ENCODE peak calls at places on chromosome 4, in five cellular contexts. K is Caco-2, J is cardiac fibroblast, R is sigmoid colon, Z is keratinocyte. F is an unnamed sample.
A peak's percentile ranks its signal among the peaks of the same experiment; 100 is the strongest.

GRCh38 chr4:107490116-107490515 is 229.9 kb downstream of the PAPSS1 start:
- DNase-seq in J (no peak), K (no peak), Z (no peak), R (no peak), F (no peak)

GRCh38 chr4:142091085-142091513 is 454.7 kb downstream of the IL15 start:
- DNase-seq in Z (no peak), J (peak; percentile 100), R (no peak), K (no peak), F (peak; percentile 94)

GRCh38 chr4:47531241-47531953 is 46.3 kb downstream of the ATP10D start:
- DNase-seq in J (peak; percentile 93), R (no peak), K (peak; percentile 48), Z (peak; percentile 79), F (peak; percentile 75)

GRCh38 chr4:67700874-67701850 is at the start of gene UBA6:
- DNase-seq in R (peak; percentile 98), Z (peak; percentile 71), J (peak; percentile 98), K (peak; percentile 98), F (peak; percentile 96)

GRCh38 chr4:56633486-56633885 is 47.6 kb downstream of the HOPX start:
- DNase-seq in R (no peak), Z (no peak), J (no peak), K (no peak), F (no peak)

GRCh38 chr4:74266081-74266480 is 42.2 kb upstream of the EPGN start:
- DNase-seq in Z (no peak), K (no peak), J (peak; percentile 12), R (no peak), F (no peak)

GRCh38 chr4:24885342-24885741 is 27.5 kb downstream of the CCDC149 start:
- DNase-seq in Z (no peak), K (no peak), J (no peak), R (no peak), F (no peak)

GRCh38 chr4:55758570-55758969 is 61.0 kb upstream of the EXOC1L start:
- DNase-seq in Z (no peak), R (no peak), J (no peak), K (no peak), F (no peak)

GRCh38 chr4:164446516-164446915 is 307.4 kb upstream of the SMIM31 start:
- DNase-seq in R (no peak), Z (no peak), K (no peak), J (no peak), F (no peak)

GRCh38 chr4:38109896-38110295 is 149.7 kb downstream of the PTTG2 start:
- DNase-seq in Z (no peak), J (no peak), R (no peak), K (no peak), F (peak; percentile 70)

GRCh38 chr4:152398060-152398459 is 137.8 kb downstream of the FBXW7 start:
- DNase-seq in K (no peak), J (peak; percentile 41), R (no peak), Z (no peak), F (peak; percentile 19)

GRCh38 chr4:38013461-38014366 is 53.5 kb downstream of the PTTG2 start:
- DNase-seq in Z (no peak), R (peak; percentile 83), J (peak; percentile 31), K (no peak), F (no peak)

GRCh38 chr4:4182835-4183568 is 43.7 kb downstream of the OTOP1 start:
- DNase-seq in R (no peak), K (no peak), Z (no peak), J (peak; percentile 31), F (peak; percentile 13)

GRCh38 chr4:174284181-174284886 is 623 bp downstream of the CEP44 start:
- DNase-seq in Z (no peak), J (peak; percentile 72), R (no peak), K (no peak), F (peak; percentile 80)

GRCh38 chr4:1842993-1843448 is 12.9 kb downstream of the LETM1 start:
- DNase-seq in K (no peak), Z (no peak), J (peak; percentile 91), R (no peak), F (peak; percentile 85)

GRCh38 chr4:83581411-83582288 is 45.7 kb downstream of the GPAT3 start:
- DNase-seq in K (no peak), R (no peak), Z (no peak), J (no peak), F (no peak)

GRCh38 chr4:80235451-80235850 is 31.0 kb upstream of the FGF5 start:
- DNase-seq in Z (no peak), J (peak; percentile 73), K (no peak), R (no peak), F (no peak)

GRCh38 chr4:41155194-41155830 is 59.0 kb downstream of the APBB2 start:
- DNase-seq in Z (no peak), J (peak; percentile 89), K (no peak), R (no peak), F (peak; percentile 85)

GRCh38 chr4:169283114-169283509 is 12.4 kb upstream of the SH3RF1 start:
- DNase-seq in R (no peak), K (no peak), J (peak; percentile 86), Z (no peak), F (peak; percentile 69)

GRCh38 chr4:99447079-99447478 is 11.9 kb upstream of the ADH7 start:
- DNase-seq in J (peak; percentile 80), Z (no peak), K (no peak), R (no peak), F (peak; percentile 61)

GRCh38 chr4:22385615-22386014 is 130.3 kb downstream of the ADGRA3 start:
- DNase-seq in Z (peak; percentile 45), R (no peak), K (no peak), J (peak; percentile 71), F (no peak)

GRCh38 chr4:77734928-77735327 is 84.2 kb downstream of the CNOT6L start:
- DNase-seq in J (peak; percentile 64), Z (no peak), K (peak; percentile 34), R (no peak), F (peak; percentile 93)

GRCh38 chr4:140947507-140947906 is 185.8 kb downstream of the RNF150 start:
- DNase-seq in J (peak; percentile 31), K (no peak), Z (no peak), R (peak; percentile 94), F (no peak)

GRCh38 chr4:8388471-8388870 is 52.1 kb downstream of the ACOX3 start:
- DNase-seq in Z (no peak), K (no peak), J (no peak), R (no peak), F (no peak)

GRCh38 chr4:8392591-8393190 is 47.8 kb downstream of the ACOX3 start:
- DNase-seq in K (no peak), R (no peak), Z (no peak), J (peak; percentile 9), F (peak; percentile 29)

GRCh38 chr4:8391972-8392371 is 48.6 kb downstream of the ACOX3 start:
- DNase-seq in K (no peak), Z (no peak), J (peak; percentile 89), R (peak; percentile 91), F (peak; percentile 96)

GRCh38 chr4:8391071-8391470 is 49.5 kb downstream of the ACOX3 start:
- DNase-seq in K (no peak), J (no peak), Z (no peak), R (no peak), F (no peak)

GRCh38 chr4:8390604-8391003 is 49.9 kb downstream of the ACOX3 start:
- DNase-seq in R (no peak), Z (no peak), K (no peak), J (no peak), F (no peak)
- H3K4me3 ChIP-seq in R (no peak overlapping the region), Z (no peak overlapping the region), K (no peak overlapping the region), J (no peak overlapping the region), F (no peak overlapping the region)

DNA sequence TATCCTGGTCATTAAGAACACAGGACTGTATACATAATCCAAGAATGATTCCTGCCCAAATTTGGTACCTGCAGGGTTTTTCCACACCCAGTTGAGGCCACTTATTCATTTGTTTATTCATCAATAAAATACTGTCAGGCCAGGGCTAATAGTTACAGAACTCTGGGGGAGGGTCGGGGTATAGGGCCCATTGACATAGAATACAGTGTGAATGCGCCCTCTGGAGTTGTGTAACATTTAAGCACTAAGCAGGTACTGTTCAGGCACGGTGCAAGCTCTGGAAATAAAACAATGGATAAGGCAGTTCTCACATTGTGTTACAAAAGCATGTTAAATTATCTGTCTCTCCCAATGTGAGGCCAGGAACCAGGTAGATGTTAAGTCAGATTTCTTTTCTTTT is 30.8 kb upstream of the LRBA start:
- DNase-seq in J (no peak), R (no peak), Z (no peak), K (peak; percentile 38), F (no peak)
- TF ChIP-seq CTCF in J (no peak), R (no peak), Z (no peak), K (no peak), F (no peak)

GRCh38 chr4:122728781-122729330 is 3.6 kb upstream of the BBS12 start:
- DNase-seq in J (peak; percentile 67), Z (no peak), R (no peak), K (no peak), F (no peak)

GRCh38 chr4:122731676-122732075 is 828 bp upstream of the BBS12 start:
- DNase-seq in J (no peak), K (no peak), Z (no peak), R (no peak), F (no peak)

GRCh38 chr4:122733805-122734155 is 1.3 kb downstream of the BBS12 start:
- DNase-seq in J (no peak), R (no peak), Z (no peak), K (no peak), F (no peak)

GRCh38 chr4:122732329-122733026 is at the start of gene BBS12:
- DNase-seq in R (peak; percentile 99), K (peak; percentile 98), J (peak; percentile 100), Z (peak; percentile 81), F (peak; percentile 100)
- H3K4me3 ChIP-seq in R (peak within 1 kb of the TSS; percentile 70), K (peak within 1 kb of the TSS; percentile 54), J (peak within 1 kb of the TSS; percentile 65), Z (peak within 1 kb of the TSS; percentile 99), F (peak within 1 kb of the TSS; percentile 86)

GRCh38 chr4:7710576-7711329 is 228.9 kb downstream of the AFAP1 start:
- DNase-seq in J (no peak), R (no peak), K (no peak), Z (no peak), F (no peak)
- TF ChIP-seq CTCF in J (no peak), R (no peak), K (no peak), Z (no peak), F (no peak)

DNA sequence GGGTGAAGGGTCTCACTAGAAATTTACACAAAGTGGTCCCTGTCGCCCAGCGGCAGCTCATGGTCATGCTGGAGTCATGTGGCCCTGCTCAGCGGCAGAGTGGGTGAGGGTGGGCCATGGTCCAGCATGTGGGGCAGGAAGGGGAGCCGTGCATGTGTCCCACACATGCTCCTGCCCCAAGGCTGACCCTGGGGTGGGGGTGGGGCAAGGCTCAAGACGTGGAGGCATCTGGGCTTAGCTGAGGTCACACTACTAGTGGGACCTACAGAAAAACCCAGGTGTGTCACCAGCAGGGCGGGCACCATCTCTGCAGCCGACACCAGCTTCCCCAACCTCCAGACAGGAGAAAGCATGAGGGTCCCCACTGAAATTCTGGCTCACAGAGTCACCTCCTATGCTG is 42.4 kb downstream of the EVC start:
- DNase-seq in R (no peak), J (no peak), K (no peak), Z (no peak), F (no peak)
- H3K4me3 ChIP-seq in R (no peak overlapping the region), J (no peak overlapping the region), K (no peak overlapping the region), Z (no peak overlapping the region), F (no peak overlapping the region)